ENCODE peak calls at places on chromosomes 11 and 22, in seven cellular contexts. Z, T, N, K, M, U and I are unnamed samples.

GRCh38 chr11:118789501-118790356 is 1.2 kb downstream of the DDX6 start:
- DNase-seq in K (no peak), U (peak; percentile 19), Z (peak; percentile 67), N (no peak), T (no peak), M (no peak), I (peak; percentile 20)

GRCh38 chr11:2539761-2540520 is 95.1 kb downstream of the KCNQ1 start:
- DNase-seq in T (peak; percentile 55), N (peak; percentile 7), K (no peak), M (no peak), U (no peak), Z (no peak), I (no peak)

GRCh38 chr11:26946209-26946828 is 47.6 kb upstream of the FIBIN start:
- DNase-seq in N (no peak), K (no peak), Z (no peak), T (no peak), U (no peak), M (no peak), I (no peak)

GRCh38 chr11:61477734-61478148 is 30.8 kb upstream of the LRRC10B start:
- DNase-seq in K (no peak), T (peak; percentile 79), M (peak; percentile 68), U (no peak), Z (peak; percentile 65), N (peak; percentile 52), I (peak; percentile 22)

GRCh38 chr11:44300881-44301855 is 8.8 kb downstream of the ALX4 start:
- DNase-seq in T (no peak), U (no peak), M (no peak), N (no peak), K (no peak), Z (no peak), I (no peak)

GRCh38 chr22:24744638-24745037 is 29.9 kb downstream of the PIWIL3 start:
- DNase-seq in Z (no peak), K (no peak), M (no peak), N (no peak), U (no peak), T (no peak), I (no peak)

GRCh38 chr11:121108413-121108812 is 7.4 kb downstream of the TECTA start:
- DNase-seq in M (no peak), U (no peak), K (no peak), T (no peak), N (no peak), Z (no peak), I (no peak)

GRCh38 chr11:16977136-16978020 is 36.8 kb downstream of the PLEKHA7 start:
- DNase-seq in Z (no peak), T (no peak), K (no peak), U (no peak), M (no peak), N (peak; percentile 47), I (no peak)

GRCh38 chr11:88329563-88330250 is 7.8 kb downstream of the CTSC start:
- DNase-seq in U (no peak), Z (no peak), N (no peak), M (no peak), T (no peak), K (no peak), I (no peak)

GRCh38 chr22:22374163-22374562 is 129.6 kb downstream of the VPREB1 start:
- DNase-seq in N (no peak), M (no peak), U (no peak), K (no peak), T (no peak), Z (no peak), I (no peak)

GRCh38 chr22:37559901-37560681 is at the start of gene CDC42EP1:
- DNase-seq in K (no peak), U (no peak), N (peak; percentile 75), Z (peak; percentile 62), T (peak; percentile 84), M (no peak), I (peak; percentile 52)

GRCh38 chr22:23177197-23177596 is 3.1 kb upstream of the BCR start:
- DNase-seq in K (no peak), N (no peak), T (no peak), Z (peak; percentile 93), M (no peak), U (no peak), I (no peak)

GRCh38 chr22:32200752-32201151 is 4.1 kb downstream of the RFPL2 start:
- DNase-seq in T (no peak), K (no peak), M (no peak), Z (no peak), N (no peak), U (no peak), I (no peak)

GRCh38 chr11:130551388-130551787 is 102.9 kb downstream of the ADAMTS15 start:
- DNase-seq in T (no peak), U (no peak), M (no peak), N (no peak), Z (no peak), K (no peak), I (no peak)

GRCh38 chr11:27913650-27914049 is 194.3 kb downstream of the KIF18A start:
- DNase-seq in T (no peak), N (no peak), K (no peak), M (no peak), U (no peak), Z (no peak), I (no peak)

GRCh38 chr22:50083462-50084081 is 1.7 kb downstream of the MLC1 start:
- DNase-seq in U (no peak), N (no peak), K (no peak), Z (no peak), M (no peak), T (no peak), I (no peak)

GRCh38 chr11:62064221-62064620 is 59.6 kb upstream of the INCENP start:
- DNase-seq in U (no peak), M (no peak), Z (no peak), N (no peak), T (no peak), K (no peak), I (no peak)

GRCh38 chr11:68843052-68843561 is 1.4 kb upstream of the CPT1A start:
- DNase-seq in M (no peak), T (no peak), Z (no peak), U (no peak), K (no peak), N (peak; percentile 68), I (no peak)

GRCh38 chr11:85664561-85665481 is at the start of gene CREBZF:
- DNase-seq in T (peak; percentile 97), Z (peak; percentile 98), U (peak; percentile 84), K (peak; percentile 85), M (peak; percentile 77), N (peak; percentile 96), I (peak; percentile 92)
- TF ChIP-seq POLR2A in T (peak; percentile 97), Z (peak; percentile 93), U (peak; percentile 94), K (peak; percentile 96), M (peak; percentile 92), N (peak; percentile 99), I (peak; percentile 98)

GRCh38 chr11:110777765-110778164 is 65.5 kb upstream of the ARHGAP20 start:
- DNase-seq in U (peak; percentile 24), N (peak; percentile 24), Z (no peak), K (no peak), M (no peak), T (no peak), I (peak; percentile 62)
- TF ChIP-seq POLR2AphosphoS5 in U (no peak), N (no peak), Z (no peak), K (no peak), M (no peak), T (no peak), I (peak; percentile 64)

DNA sequence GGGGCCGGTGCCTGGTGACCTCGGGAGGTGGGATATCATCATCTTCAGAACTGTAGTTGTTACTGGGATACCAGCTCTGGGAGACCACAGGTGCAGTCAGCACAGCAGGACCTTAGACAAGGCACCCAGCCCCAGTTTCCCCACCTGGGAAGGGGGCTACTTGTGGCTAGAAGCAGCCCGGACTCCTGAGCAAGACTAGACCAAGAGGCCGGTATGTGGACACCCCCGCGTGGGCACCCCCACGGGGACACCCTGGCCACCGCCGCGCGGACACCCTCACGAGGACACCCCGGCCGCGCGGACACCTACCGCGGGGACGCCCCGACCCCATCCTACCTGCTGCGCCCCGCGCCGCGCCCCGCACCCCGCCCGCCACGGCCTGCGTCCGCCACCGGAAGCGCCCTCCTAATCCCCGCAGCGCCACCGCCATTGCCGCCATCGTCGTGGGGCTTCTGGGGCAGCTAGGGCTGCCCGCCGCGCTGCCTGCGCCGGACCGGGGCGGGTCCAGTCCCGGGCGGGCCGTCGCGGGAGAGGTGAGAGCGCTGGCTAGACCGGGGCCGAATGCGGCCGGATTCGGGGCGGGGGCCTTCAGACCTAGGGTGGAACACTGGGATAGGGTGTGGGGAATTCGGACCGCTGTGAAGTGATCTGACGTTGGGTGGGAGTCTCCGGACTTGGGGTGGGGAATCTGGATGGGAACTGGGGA is at the start of the genes COMT and TXNRD2:
- DNase-seq in U (no peak), M (peak; percentile 91), Z (peak; percentile 96), K (no peak), T (peak; percentile 82), N (peak; percentile 78), I (peak; percentile 54)
- TF ChIP-seq POLR2A in U (peak; percentile 93), M (peak; percentile 74), Z (no peak), K (no peak), T (peak; percentile 64), N (peak; percentile 69), I (peak; percentile 43)

DNA sequence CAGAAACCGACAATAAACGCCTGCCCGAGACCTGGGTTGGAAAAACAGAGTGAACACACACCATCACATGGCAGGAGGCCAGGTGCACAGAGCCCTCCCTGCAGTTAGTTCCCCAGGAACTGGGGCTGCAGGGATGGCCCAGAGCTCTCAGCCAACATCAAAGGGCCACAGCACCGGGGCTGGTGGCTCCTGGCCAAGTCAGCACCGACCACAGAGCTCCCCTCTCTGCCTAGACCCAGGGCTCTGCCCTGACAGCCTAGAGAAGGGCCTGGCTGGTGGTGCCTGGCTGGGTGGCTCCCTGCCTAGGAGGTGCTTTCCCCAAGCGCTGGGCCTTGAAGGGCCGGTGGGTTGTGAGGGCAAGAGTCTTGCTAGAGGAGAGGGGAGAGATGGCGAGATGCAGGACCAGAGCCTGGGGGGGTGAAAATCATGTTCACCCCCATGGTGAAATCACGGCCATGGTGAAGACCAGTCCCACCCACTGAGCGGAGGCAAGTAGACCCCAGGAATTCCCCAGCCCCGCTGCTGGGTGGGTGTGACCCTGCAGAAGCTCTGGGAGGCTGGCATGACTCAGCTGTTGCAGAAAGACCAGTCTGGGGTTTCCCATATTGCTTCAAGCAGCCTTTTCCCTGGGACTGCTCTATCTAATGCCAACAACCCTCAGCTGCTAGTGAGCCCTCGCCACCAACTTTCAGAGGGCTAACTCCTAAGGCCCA is 7.2 kb upstream of the BID start:
- DNase-seq in Z (peak; percentile 35), M (no peak), N (no peak), U (peak; percentile 60), T (no peak), K (peak; percentile 78), I (no peak)
- TF ChIP-seq POLR2AphosphoS5 in Z (no peak), M (no peak), N (no peak), U (no peak), T (no peak), K (no peak), I (no peak)

GRCh38 chr11:95108159-95108611 is 18.5 kb downstream of the ENDOD1 start:
- DNase-seq in Z (peak; percentile 41), T (no peak), U (no peak), K (no peak), N (peak; percentile 29), M (no peak), I (peak; percentile 52)
- TF ChIP-seq POLR2A in Z (no peak), T (no peak), U (no peak), K (no peak), N (no peak), M (no peak), I (no peak)